ENCODE peak calls at places on chromosomes 12 and 14, in four cellular contexts. D, G, M and F are unnamed samples.

GRCh38 chr12:113103756-113104450 is 31.7 kb downstream of the RASAL1 start:
- DNase-seq in G (no peak), D (no peak), M (peak; percentile 68), F (peak; percentile 57)

GRCh38 chr14:103125098-103126070 is 2.1 kb downstream of the TNFAIP2 start:
- DNase-seq in G (no peak), M (no peak), D (no peak), F (no peak)

GRCh38 chr14:96090441-96091148 is 51.4 kb downstream of the C14orf132 start:
- DNase-seq in M (no peak), D (no peak), G (no peak), F (no peak)

GRCh38 chr12:80241576-80242273 is 142.4 kb downstream of the OTOGL start:
- DNase-seq in M (no peak), G (no peak), D (no peak), F (no peak)

GRCh38 chr12:4538207-4539160 is at the start of gene RAD51AP1:
- DNase-seq in M (peak; percentile 94), D (peak; percentile 92), G (peak; percentile 97), F (peak; percentile 39)

GRCh38 chr12:42469355-42470006 is 120.1 kb downstream of the PRICKLE1 start:
- DNase-seq in D (peak; percentile 97), M (no peak), G (peak; percentile 39), F (peak; percentile 40)

GRCh38 chr12:131852551-131853299 is 24.5 kb downstream of the MMP17 start:
- DNase-seq in G (peak; percentile 42), D (no peak), M (no peak), F (no peak)

GRCh38 chr14:68397371-68397779 is 395.5 kb downstream of the ZFP36L1 start:
- DNase-seq in M (no peak), G (peak; percentile 84), D (no peak), F (no peak)

GRCh38 chr12:3200779-3201738 is 123.9 kb downstream of the TSPAN9 start:
- DNase-seq in D (no peak), G (no peak), M (no peak), F (no peak)

GRCh38 chr12:3604750-3605638 is 114.0 kb downstream of the PRMT8 start:
- DNase-seq in M (no peak), G (peak; percentile 15), D (no peak), F (no peak)

GRCh38 chr12:96416033-96416790 is 16.0 kb upstream of the CDK17 start:
- DNase-seq in G (peak; percentile 74), M (no peak), D (no peak), F (no peak)

GRCh38 chr14:63205850-63206249 is 1.6 kb downstream of the RHOJ start:
- DNase-seq in D (no peak), G (no peak), M (no peak), F (no peak)

GRCh38 chr14:63205281-63205575 is 985 bp downstream of the RHOJ start:
- DNase-seq in M (no peak), D (no peak), G (no peak), F (no peak)

GRCh38 chr14:63203618-63204406 is 431 bp upstream of the RHOJ start:
- DNase-seq in D (no peak), G (peak; percentile 13), M (no peak), F (no peak)

GRCh38 chr14:63203015-63203414 is 1.2 kb upstream of the RHOJ start:
- DNase-seq in M (no peak), D (no peak), G (no peak), F (no peak)

GRCh38 chr14:63204407-63205280 is at the start of gene RHOJ:
- DNase-seq in D (no peak), M (no peak), G (no peak), F (no peak)
- TF ChIP-seq SPI1 in D (no peak), M (no peak), G (no peak), F (no peak)

GRCh38 chr12:31589896-31590729 is 823 bp downstream of the DENND5B start:
- DNase-seq in M (peak; percentile 54), G (peak; percentile 57), D (no peak), F (peak; percentile 45)
- TF ChIP-seq POLR2AphosphoS5 in M (no peak), G (peak; percentile 13), D (no peak), F (no peak)

GRCh38 chr12:120614873-120615272 is 25.6 kb upstream of the CABP1 start:
- DNase-seq in D (no peak), M (no peak), G (no peak), F (no peak)
- TF ChIP-seq SPI1 in D (no peak), M (no peak), G (no peak), F (no peak)

DNA sequence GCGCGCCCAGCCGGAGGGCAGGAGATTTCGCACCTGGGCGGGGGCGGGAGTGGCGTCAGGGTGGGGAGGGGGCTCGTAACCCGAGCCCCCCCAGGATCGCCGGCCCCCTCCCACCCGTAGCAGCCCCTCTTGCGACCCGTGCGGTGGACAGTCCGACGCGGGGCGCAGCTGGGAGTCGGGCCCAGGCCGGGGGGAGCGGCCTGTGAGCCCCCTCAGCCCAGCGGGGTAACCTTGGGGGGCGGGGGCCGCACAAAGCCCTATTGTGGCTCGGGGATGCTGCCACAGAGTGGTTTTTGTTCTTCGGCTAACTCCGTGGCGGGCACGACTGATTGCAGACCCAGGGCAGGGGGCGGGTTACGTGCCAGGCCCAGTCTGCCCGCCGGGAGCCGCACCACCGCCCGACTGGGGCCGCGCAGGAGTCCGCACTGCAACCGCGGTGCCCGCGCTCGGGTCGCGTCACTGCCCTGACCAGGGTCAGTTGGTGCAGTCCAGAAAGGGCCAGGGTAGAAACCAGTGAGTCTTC is 4.2 kb upstream of the AAAS start:
- DNase-seq in M (no peak), D (no peak), G (no peak), F (peak; percentile 42)
- TF ChIP-seq POLR2AphosphoS5 in M (no peak), D (no peak), G (no peak), F (no peak)

GRCh38 chr12:104137902-104138746 is at the start of gene NFYB:
- DNase-seq in D (peak; percentile 83), G (peak; percentile 97), M (peak; percentile 94), F (peak; percentile 96)

GRCh38 chr12:104136577-104136976 is 1.4 kb downstream of the NFYB start:
- DNase-seq in M (no peak), D (no peak), G (no peak), F (no peak)

GRCh38 chr12:104134882-104135281 is 3.1 kb downstream of the NFYB start:
- DNase-seq in G (no peak), D (no peak), M (no peak), F (no peak)

GRCh38 chr12:104138747-104139186 is 757 bp upstream of the NFYB start:
- DNase-seq in M (no peak), D (no peak), G (no peak), F (no peak)

GRCh38 chr12:104137175-104137901 is 672 bp downstream of the NFYB start:
- DNase-seq in D (peak; percentile 7), G (peak; percentile 66), M (peak; percentile 53), F (peak; percentile 24)
- TF ChIP-seq SPI1 in D (no peak), G (no peak), M (no peak), F (no peak)

DNA sequence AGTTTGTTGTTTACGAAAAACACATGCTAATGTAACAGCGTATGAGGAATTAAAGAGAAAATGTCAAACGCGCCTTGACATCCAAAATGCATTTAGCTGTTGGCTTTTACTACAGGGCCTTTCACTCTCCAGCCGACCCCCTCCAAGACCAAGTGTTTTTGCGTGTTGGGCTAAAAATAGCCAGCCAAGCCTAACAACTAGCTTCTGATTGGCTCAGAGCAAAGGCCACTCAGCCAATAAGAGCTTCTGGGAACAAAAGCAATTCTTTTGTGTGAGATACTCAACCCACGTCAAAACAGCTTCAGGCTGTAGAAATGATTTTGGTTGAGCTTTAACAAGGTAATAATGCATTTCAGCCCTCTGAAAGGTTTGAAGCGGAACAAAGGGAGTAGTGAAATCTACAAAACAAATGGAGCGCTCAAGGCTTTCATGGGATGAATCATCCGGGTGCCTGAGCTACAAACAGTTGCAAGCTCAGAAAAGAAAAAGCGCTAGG is 198.7 kb upstream of the DCN start:
- DNase-seq in M (no peak), D (peak; percentile 20), G (no peak), F (peak; percentile 8)
- TF ChIP-seq POLR2AphosphoS5 in M (no peak), D (no peak), G (no peak), F (no peak)